ENCODE peak calls at places on chromosomes 16 and 17, in four cellular contexts. S is effector CD4-positive, alpha-beta T cell; A is cardiac fibroblast; H is thoracic aorta. D is an unnamed sample.
A peak's percentile ranks its signal among the peaks of the same experiment; 100 is the strongest.

GRCh38 chr17:21034350-21035235 is 8.2 kb downstream of the USP22 start:
- DNase-seq in S (no peak), A (peak; percentile 36), H (no peak), D (no peak)

GRCh38 chr16:3020247-3020603 is at the start of gene TNFRSF12A:
- DNase-seq in S (peak; percentile 41), A (peak; percentile 79), H (no peak), D (no peak)

GRCh38 chr17:79916991-79917901 is 78.0 kb upstream of the CBX4 start:
- DNase-seq in S (no peak), A (no peak), H (no peak), D (no peak)

GRCh38 chr17:2837147-2837561 is 40.9 kb downstream of the RAP1GAP2 start:
- DNase-seq in S (peak; percentile 19), A (no peak), H (no peak), D (no peak)

GRCh38 chr17:81519284-81520020 is 6.9 kb upstream of the ACTG1 start:
- DNase-seq in S (peak; percentile 66), A (no peak), H (no peak), D (no peak)

GRCh38 chr17:77598241-77598620 is 360.3 kb upstream of the TNRC6C start:
- DNase-seq in S (no peak), A (no peak), H (no peak), D (no peak)

GRCh38 chr17:64063766-64064224 is 43.4 kb upstream of the ICAM2 start:
- DNase-seq in S (peak; percentile 35), A (peak; percentile 61), H (no peak), D (no peak)

GRCh38 chr17:74543406-74543805 is 2.5 kb downstream of the CD300C start:
- DNase-seq in S (no peak), A (no peak), H (no peak), D (no peak)

GRCh38 chr17:59707971-59708425 is 544 bp downstream of the VMP1 start:
- DNase-seq in S (no peak), A (peak; percentile 40), H (no peak), D (no peak)

GRCh38 chr17:44247346-44248219 is 20.4 kb downstream of the SLC4A1 start:
- DNase-seq in S (no peak), A (peak; percentile 7), H (no peak), D (no peak)

GRCh38 chr17:10089221-10089799 is 109.1 kb downstream of the GAS7 start:
- DNase-seq in S (no peak), A (peak; percentile 29), H (no peak), D (no peak)

GRCh38 chr17:79043191-79043930 is 19.4 kb downstream of the C1QTNF1 start:
- DNase-seq in S (no peak), A (no peak), H (no peak), D (no peak)

GRCh38 chr17:60301644-60302043 is 90.3 kb downstream of the USP32 start:
- DNase-seq in S (no peak), A (no peak), H (no peak), D (no peak)

GRCh38 chr17:45267436-45268055 is 5.7 kb upstream of the SPATA32 start:
- DNase-seq in S (no peak), A (no peak), H (no peak), D (no peak)

GRCh38 chr17:40528692-40529417 is 27.4 kb upstream of the TNS4 start:
- DNase-seq in S (no peak), A (no peak), H (no peak), D (no peak)

GRCh38 chr16:762049-762513 is 1.5 kb downstream of the MSLN start:
- DNase-seq in S (no peak), A (no peak), H (no peak), D (no peak)

GRCh38 chr17:53971361-53971760 is 148.6 kb downstream of the KIF2B start:
- DNase-seq in S (no peak), A (no peak), H (no peak), D (no peak)

GRCh38 chr17:41586863-41587495 is at the start of gene KRT14:
- DNase-seq in S (no peak), A (no peak), H (no peak), D (no peak)

GRCh38 chr17:46876353-46876887 is 25.0 kb downstream of the WNT9B start:
- DNase-seq in S (no peak), A (no peak), H (no peak), D (peak; percentile 88)

GRCh38 chr17:81483085-81483861 is 29.3 kb downstream of the ACTG1 start:
- DNase-seq in S (no peak), A (peak; percentile 41), H (no peak), D (no peak)

GRCh38 chr17:55540414-55541091 is 29.3 kb upstream of the SMIM36 start:
- DNase-seq in S (no peak), A (peak; percentile 40), H (no peak), D (no peak)